ENCODE peak calls at places on chromosome 4, in five cellular contexts. T, H, W, U and Q are unnamed samples.

GRCh38 chr4:153023692-153024394 is 87.7 kb downstream of the FHDC1 start:
- DNase-seq in T (no peak), H (no peak), W (no peak), U (no peak), Q (no peak)

GRCh38 chr4:1534876-1535526 is 128.8 kb upstream of the NKX1-1 start:
- DNase-seq in T (peak), H (no peak), W (no peak), U (no peak), Q (no peak)

GRCh38 chr4:38859501-38859900 is 2.9 kb upstream of the TLR6 start:
- DNase-seq in T (no peak), H (no peak), W (no peak), U (no peak), Q (no peak)

GRCh38 chr4:175308236-175308635 is 390.1 kb downstream of the ADAM29 start:
- DNase-seq in T (no peak), H (no peak), W (peak), U (no peak), Q (no peak)

GRCh38 chr4:31089815-31090214 is 369.6 kb downstream of the PCDH7 start:
- DNase-seq in T (no peak), H (no peak), W (peak), U (no peak), Q (peak)

GRCh38 chr4:183130328-183131155 is 31.5 kb downstream of the WWC2 start:
- DNase-seq in T (no peak), H (peak), W (peak), U (no peak), Q (peak)

GRCh38 chr4:80619070-80619674 is 283.6 kb downstream of the CFAP299 start:
- DNase-seq in T (no peak), H (no peak), W (peak), U (no peak), Q (no peak)

GRCh38 chr4:3489451-3489962 is 26.4 kb downstream of the DOK7 start:
- DNase-seq in T (peak), H (no peak), W (no peak), U (no peak), Q (peak)

GRCh38 chr4:45550766-45551366 is 573.0 kb downstream of the GABRG1 start:
- DNase-seq in T (no peak), H (no peak), W (no peak), U (no peak), Q (no peak)

GRCh38 chr4:1094336-1094690 is 19.1 kb downstream of the RNF212 start:
- DNase-seq in T (no peak), H (no peak), W (no peak), U (no peak), Q (no peak)

GRCh38 chr4:48388504-48389154 is 47.3 kb downstream of the SLAIN2 start:
- DNase-seq in T (no peak), H (no peak), W (peak), U (no peak), Q (no peak)